ENCODE peak calls at places on chromosome 22, in five cellular contexts. P is endothelial cell of umbilical vein, T is GM12878, Q is A549, I is K562. F is an unnamed sample.

GRCh38 chr22:28810839-28811491 is 10.6 kb upstream of the XBP1 start:
- DNase-seq in T (no peak), I (no peak), Q (no peak), P (peak; percentile 88), F (peak; percentile 93)

GRCh38 chr22:44814266-44815098 is 62.1 kb downstream of the ARHGAP8 start:
- DNase-seq in I (no peak), P (no peak), Q (no peak), T (no peak), F (no peak)

GRCh38 chr22:42747701-42748513 is 27.2 kb upstream of the A4GALT start:
- DNase-seq in P (peak; percentile 48), I (peak; percentile 1), Q (no peak), T (no peak), F (no peak)

GRCh38 chr22:19756288-19757128 is 4.1 kb upstream of the TBX1 start:
- DNase-seq in P (peak; percentile 26), Q (peak; percentile 72), T (no peak), I (peak; percentile 99), F (peak; percentile 49)

GRCh38 chr22:30408388-30409101 is 11.7 kb downstream of the SEC14L2 start:
- DNase-seq in P (peak; percentile 50), T (no peak), I (peak; percentile 21), Q (no peak), F (peak; percentile 72)

GRCh38 chr22:44574581-44575343 is 76.7 kb upstream of the RTL6 start:
- DNase-seq in Q (no peak), I (no peak), T (no peak), P (no peak), F (no peak)

GRCh38 chr22:47144791-47145425 is 382.5 kb downstream of the TBC1D22A start:
- DNase-seq in I (no peak), Q (no peak), T (no peak), P (no peak), F (no peak)

GRCh38 chr22:30234786-30235470 is 11.6 kb downstream of the LIF start:
- DNase-seq in T (no peak), I (no peak), Q (no peak), P (no peak), F (no peak)

GRCh38 chr22:18023509-18024275 is 669 bp downstream of the MICAL3 start:
- DNase-seq in P (peak; percentile 69), Q (peak; percentile 76), I (peak; percentile 61), T (no peak), F (no peak)

GRCh38 chr22:29641052-29641780 is 37.8 kb downstream of the NF2 start:
- DNase-seq in I (no peak), Q (no peak), T (no peak), P (peak; percentile 27), F (no peak)

GRCh38 chr22:19969141-19969928 is 27.7 kb upstream of the TXNRD2 start:
- DNase-seq in T (no peak), P (no peak), I (no peak), Q (no peak), F (no peak)

GRCh38 chr22:47807506-47807905 is 1045.1 kb downstream of the TBC1D22A start:
- DNase-seq in T (no peak), I (no peak), Q (no peak), P (no peak), F (no peak)

GRCh38 chr22:29112102-29112501 is 39.3 kb downstream of the KREMEN1 start:
- DNase-seq in I (no peak), P (no peak), T (no peak), Q (no peak), F (no peak)

GRCh38 chr22:20494978-20495860 is at the start of gene KLHL22:
- DNase-seq in Q (no peak), I (peak; percentile 100), P (peak; percentile 49), T (no peak), F (peak; percentile 69)

GRCh38 chr22:24994070-24994763 is 41.7 kb downstream of the KIAA1671 start:
- DNase-seq in P (no peak), I (no peak), Q (no peak), T (no peak), F (no peak)

GRCh38 chr22:44632823-44633478 is 69.1 kb upstream of the PRR5 start:
- DNase-seq in P (no peak), T (no peak), Q (no peak), I (no peak), F (no peak)

GRCh38 chr22:18063311-18063710 is 14.5 kb upstream of the PEX26 start:
- DNase-seq in Q (no peak), T (no peak), I (no peak), P (no peak), F (no peak)

GRCh38 chr22:27754247-27754887 is 47.2 kb downstream of the MN1 start:
- DNase-seq in T (no peak), P (no peak), Q (no peak), I (no peak), F (no peak)

GRCh38 chr22:29883831-29884139 is 811 bp downstream of the MTMR3 start:
- DNase-seq in P (no peak), I (no peak), Q (no peak), T (no peak), F (no peak)

GRCh38 chr22:24697671-24698082 is 76.8 kb downstream of the PIWIL3 start:
- DNase-seq in P (peak; percentile 51), I (no peak), T (no peak), Q (no peak), F (no peak)

GRCh38 chr22:21766933-21767462 is 31.4 kb upstream of the YPEL1 start:
- DNase-seq in Q (no peak), T (no peak), I (no peak), P (no peak), F (peak; percentile 39)

GRCh38 chr22:26797910-26798309 is 140.5 kb downstream of the MIAT start:
- DNase-seq in I (peak; percentile 35), Q (peak; percentile 13), T (no peak), P (no peak), F (peak; percentile 15)

GRCh38 chr22:22410121-22410520 is 98.4 kb downstream of the ZNF280B start:
- DNase-seq in P (no peak), Q (no peak), I (no peak), T (no peak), F (peak; percentile 90)

GRCh38 chr22:31122532-31123291 is at the start of gene INPP5J:
- DNase-seq in T (no peak), I (no peak), Q (peak; percentile 78), P (no peak), F (no peak)

GRCh38 chr22:41469218-41469851 is 418 bp downstream of the ACO2 start:
- DNase-seq in P (no peak), Q (no peak), I (no peak), T (no peak), F (peak; percentile 48)

GRCh38 chr22:44337658-44338004 is 24.9 kb upstream of the SHISAL1 start:
- DNase-seq in T (no peak), Q (peak; percentile 38), P (no peak), I (peak; percentile 38), F (peak; percentile 70)

GRCh38 chr22:34847072-34847471 is 218.9 kb upstream of the ISX start:
- DNase-seq in Q (no peak), I (no peak), P (no peak), T (peak; percentile 36), F (no peak)

GRCh38 chr22:45051946-45052345 is 42.1 kb upstream of the PHF21B start:
- DNase-seq in I (no peak), T (no peak), P (no peak), Q (no peak), F (no peak)

GRCh38 chr22:46576556-46577351 is 39.3 kb upstream of the CELSR1 start:
- DNase-seq in P (no peak), I (peak; percentile 88), Q (peak; percentile 23), T (no peak), F (peak; percentile 66)

GRCh38 chr22:19936513-19936912 is 5.1 kb upstream of the COMT start:
- DNase-seq in I (no peak), Q (no peak), T (no peak), P (no peak), F (no peak)

GRCh38 chr22:26481694-26482093 is 1.9 kb downstream of the HPS4 start:
- DNase-seq in Q (no peak), T (no peak), P (no peak), I (no peak), F (no peak)

DNA sequence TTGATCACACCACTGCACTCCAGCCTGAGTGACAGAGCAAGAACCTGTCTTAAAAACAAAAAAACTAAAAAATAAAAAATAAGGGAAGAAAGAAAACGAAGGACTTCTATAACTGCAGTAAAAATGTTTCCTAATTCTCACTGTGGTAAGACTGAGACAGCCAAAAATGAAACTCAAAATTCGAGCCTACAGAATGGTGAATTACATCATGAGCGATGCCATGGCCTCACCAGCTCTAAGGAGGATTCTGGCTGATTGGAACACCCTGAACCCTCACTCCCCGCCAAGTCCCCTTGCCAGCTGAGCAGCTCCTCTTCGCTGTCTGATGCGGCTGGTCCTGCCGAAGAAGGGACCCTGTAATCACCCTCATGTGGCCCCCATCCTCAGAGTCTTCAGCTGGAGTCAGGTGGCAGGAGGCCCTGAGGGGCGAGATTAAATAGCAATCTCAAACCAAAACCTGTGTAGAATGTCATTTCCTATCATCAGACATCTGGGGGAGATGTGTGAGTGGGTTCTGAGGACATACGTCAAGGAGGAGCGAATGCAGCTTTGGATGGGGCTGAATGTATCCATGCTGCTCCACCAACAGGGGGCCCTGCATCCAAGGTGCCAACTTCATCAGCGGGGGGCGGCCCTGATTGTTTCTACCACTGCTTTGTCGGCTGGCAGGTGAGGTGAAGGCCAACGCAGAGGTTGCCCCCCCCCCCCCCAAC is 29.2 kb downstream of the PDGFB start:
- DNase-seq in T (no peak), I (peak; percentile 54), Q (peak; percentile 36), P (no peak), F (no peak)
- TF ChIP-seq MAX in T (no peak), I (no peak), Q (no peak), P (no peak), F (no peak)

GRCh38 chr22:37084385-37084784 is 25.1 kb downstream of the TMPRSS6 start:
- DNase-seq in T (no peak), Q (no peak), I (no peak), P (no peak), F (no peak)
- H3K4me3 ChIP-seq in T (no peak overlapping the region), Q (no peak overlapping the region), I (no peak overlapping the region), P (no peak overlapping the region), F (no peak overlapping the region)

DNA sequence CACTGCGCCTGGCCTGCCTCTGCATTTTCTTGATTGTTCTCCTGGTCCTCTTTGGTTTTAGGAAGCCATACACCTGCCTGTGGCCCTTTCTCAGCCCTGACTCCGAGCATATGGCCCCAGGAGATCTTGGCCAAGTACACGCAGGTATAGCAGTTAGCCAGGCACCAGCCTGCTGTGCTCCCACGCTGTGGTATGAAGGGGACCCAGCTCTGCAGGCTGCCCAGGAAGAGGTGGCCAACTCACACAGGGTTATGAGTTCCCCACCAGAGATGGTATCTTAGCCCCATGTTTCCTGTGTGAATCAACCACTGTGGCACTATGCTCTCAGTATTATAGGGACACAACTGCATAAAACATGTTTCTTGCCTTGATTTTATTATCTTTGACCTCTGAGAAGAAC is 31.1 kb downstream of the SGSM3 start:
- DNase-seq in I (no peak), T (no peak), Q (no peak), P (no peak), F (peak; percentile 51)
- TF ChIP-seq MYC in I (no peak), T (no peak), Q (no peak), P (no peak), F (peak; percentile 23)

DNA sequence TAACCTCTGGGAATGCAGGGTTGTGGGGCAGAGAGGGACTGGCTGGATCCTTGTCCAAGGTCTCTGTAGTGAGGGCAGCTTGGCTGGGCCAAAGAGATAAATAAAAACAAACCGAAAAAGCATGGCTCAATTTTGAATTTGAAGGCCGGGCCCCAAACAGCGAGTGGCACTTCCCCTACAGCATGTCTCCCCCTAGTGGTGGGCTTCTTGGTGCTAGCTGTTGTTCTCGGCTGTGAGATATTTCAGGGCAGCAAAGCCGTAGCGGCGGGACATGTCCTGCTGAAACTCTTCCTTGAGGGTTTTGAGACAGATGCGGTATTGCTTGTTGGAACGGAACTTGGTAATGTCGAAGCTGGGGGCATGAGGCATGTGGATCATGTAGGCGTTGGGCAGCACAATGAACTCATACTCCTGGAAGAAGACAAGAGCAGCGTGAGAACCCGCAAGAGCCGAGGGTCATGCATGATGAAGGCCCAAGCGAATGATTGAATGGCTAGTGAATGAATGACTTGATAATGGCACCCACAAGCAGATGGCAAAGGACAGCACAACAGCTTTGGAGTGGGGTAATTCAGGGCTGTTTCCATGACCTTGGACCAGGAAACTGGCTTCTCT is 216.1 kb upstream of the SYN3 start:
- DNase-seq in T (no peak), Q (no peak), I (peak; percentile 42), P (no peak), F (peak; percentile 50)
- TF ChIP-seq MAX in T (no peak), Q (no peak), I (no peak), P (no peak), F (no peak)

F was measured in NB4.